ENCODE peak calls at places on chromosome 14, in seven cellular contexts. E is NCI-H345; O is lung; N is fibroblast of the conjunctiva; X is small intestine; B is stimulated activated naive B cell treated with anti-CD40 and anti-IgM and Interleukin-4, amounts not matched to agents 10 μg/mL and 1 μg/mL and 100 μg/mL, for 72 hours; C is stimulated activated CD4-positive, alpha-beta T cell treated with anti-CD3 and anti-CD28 coated beads, Interleukin-4, amount 100 ng/mL, for 48 hours. T is an unnamed sample.

GRCh38 chr14:99667821-99668220 is 16.3 kb upstream of the CYP46A1 start:
- DNase-seq in C (no peak), X (no peak), B (no peak), O (no peak), E (no peak), N (no peak), T (no peak)

GRCh38 chr14:71593966-71594365 is 338.3 kb upstream of the RGS6 start:
- DNase-seq in O (no peak), C (no peak), N (no peak), X (no peak), B (no peak), E (no peak), T (no peak)

GRCh38 chr14:96631621-96632362 is 129.6 kb downstream of the PAPOLA start:
- DNase-seq in E (no peak), X (peak; percentile 7), C (no peak), O (peak; percentile 16), N (no peak), B (no peak), T (no peak)

GRCh38 chr14:91897121-91897701 is 29.9 kb upstream of the TC2N start:
- DNase-seq in C (no peak), O (peak; percentile 70), E (peak; percentile 32), X (no peak), B (no peak), N (no peak), T (no peak)

GRCh38 chr14:75648066-75648838 is 12.4 kb downstream of the ERG28 start:
- DNase-seq in C (no peak), E (no peak), B (no peak), N (peak; percentile 89), O (peak; percentile 67), X (no peak), T (no peak)

GRCh38 chr14:71166434-71166833 is 259.2 kb downstream of the PCNX1 start:
- DNase-seq in N (peak; percentile 32), C (no peak), B (no peak), O (no peak), X (peak; percentile 62), E (no peak), T (no peak)

GRCh38 chr14:85948163-85948562 is 418.2 kb downstream of the FLRT2 start:
- DNase-seq in E (no peak), X (no peak), O (no peak), C (no peak), B (no peak), N (no peak), T (no peak)

GRCh38 chr14:44963775-44964380 is 1.9 kb downstream of the TOGARAM1 start:
- DNase-seq in B (no peak), O (no peak), N (no peak), X (peak; percentile 10), C (no peak), E (peak; percentile 17), T (no peak)

T was measured in NCI-H2227 treated with DMSO at 0.1 percent for 48 hours.